ENCODE peak calls at places on chromosomes 1 and 21, in nine cellular contexts. U is heart right ventricle; J is heart left ventricle; K is IMR-90; X is naive thymus-derived CD4-positive, alpha-beta T cell; A is cardiac muscle cell; Y is A549; B is stomach; S is K562. H is an unnamed sample.

GRCh38 chr1:6099787-6100765 is 54.4 kb downstream of the KCNAB2 start:
- DNase-seq in U (no peak), J (no peak), K (no peak), X (no peak), A (no peak), Y (no peak), B (no peak), S (no peak), H (no peak)

GRCh38 chr1:45018599-45019230 is 6.7 kb downstream of the UROD start:
- DNase-seq in U (no peak), J (no peak), K (peak; percentile 53), X (peak; percentile 56), A (peak; percentile 66), Y (peak; percentile 24), B (peak; percentile 82), S (peak; percentile 57), H (peak; percentile 53)

GRCh38 chr1:176559474-176560390 is 96.8 kb downstream of the PAPPA2 start:
- DNase-seq in U (peak; percentile 62), J (peak; percentile 51), K (peak; percentile 53), X (peak; percentile 21), A (peak; percentile 90), Y (peak; percentile 55), B (peak; percentile 40), S (peak; percentile 83), H (peak; percentile 37)

GRCh38 chr1:41277371-41277994 is 35.4 kb upstream of the SCMH1 start:
- DNase-seq in U (no peak), J (no peak), K (no peak), X (no peak), A (no peak), Y (no peak), B (no peak), S (no peak), H (no peak)

GRCh38 chr21:42622284-42622683 is 31.1 kb upstream of the PDE9A start:
- DNase-seq in U (no peak), J (no peak), K (no peak), X (no peak), A (no peak), Y (no peak), B (no peak), S (no peak), H (no peak)

GRCh38 chr21:45852886-45853400 is 128.6 kb upstream of the COL6A1 start:
- DNase-seq in U (no peak), J (no peak), K (no peak), X (no peak), A (no peak), Y (no peak), B (peak; percentile 10), S (no peak), H (no peak)

GRCh38 chr1:172704003-172704402 is 45.1 kb downstream of the FASLG start:
- DNase-seq in U (no peak), J (no peak), K (no peak), X (no peak), A (no peak), Y (no peak), B (no peak), S (no peak), H (no peak)

GRCh38 chr1:159828176-159828575 is 1.5 kb downstream of the SLAMF8 start:
- DNase-seq in U (no peak), J (no peak), K (no peak), X (no peak), A (no peak), Y (no peak), B (no peak), S (no peak), H (no peak)

GRCh38 chr1:3065396-3065795 is 3.6 kb upstream of the PRDM16 start:
- DNase-seq in U (no peak), J (no peak), K (no peak), X (no peak), A (no peak), Y (no peak), B (peak; percentile 23), S (no peak), H (no peak)

GRCh38 chr1:213340593-213340992 is 289.6 kb downstream of the RPS6KC1 start:
- DNase-seq in U (no peak), J (no peak), K (no peak), X (no peak), A (no peak), Y (no peak), B (no peak), S (no peak), H (no peak)

GRCh38 chr1:237042892-237043576 is 1.1 kb downstream of the RYR2 start:
- DNase-seq in U (peak; percentile 37), J (no peak), K (no peak), X (no peak), A (peak; percentile 68), Y (no peak), B (no peak), S (no peak), H (peak; percentile 3)

GRCh38 chr1:70930062-70930461 is 117.6 kb downstream of the PTGER3 start:
- DNase-seq in U (no peak), J (no peak), K (no peak), X (no peak), A (no peak), Y (no peak), B (no peak), S (no peak), H (no peak)

GRCh38 chr1:241513378-241513777 is 6.2 kb downstream of the FH start:
- DNase-seq in U (no peak), J (no peak), K (no peak), X (no peak), A (no peak), Y (no peak), B (no peak), S (no peak), H (no peak)

DNA sequence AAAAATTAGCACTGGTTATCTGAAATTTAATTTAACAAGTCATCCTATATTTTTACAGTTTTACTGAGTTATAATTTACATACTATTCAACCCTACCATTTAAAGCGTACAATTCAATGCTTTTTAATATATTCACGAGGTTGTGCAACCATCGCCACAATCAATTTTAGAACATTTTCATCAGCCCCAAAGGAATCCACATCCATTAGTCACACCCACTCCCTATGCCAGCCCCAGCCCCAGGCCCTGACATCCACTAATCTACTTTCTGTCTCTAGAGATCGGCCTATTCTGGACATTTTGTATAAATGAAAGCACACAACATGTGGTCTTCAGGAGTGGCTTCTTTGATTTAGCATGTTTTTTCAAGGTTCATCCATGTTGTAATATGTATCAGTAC is 134.7 kb downstream of the PSMG1 start:
- DNase-seq in U (no peak), J (no peak), K (peak; percentile 19), X (no peak), A (no peak), Y (no peak), B (no peak), S (no peak), H (peak; percentile 79)
- H3K9me3 ChIP-seq in U (no peaks in the 10 kb centered on the region), J (no peaks in the 10 kb centered on the region), K (no peaks in the 10 kb centered on the region), X (no peaks in the 10 kb centered on the region), A (no peaks in the 10 kb centered on the region), Y (no peaks in the 10 kb centered on the region), B (no peaks in the 10 kb centered on the region), S (no peaks in the 10 kb centered on the region), H (no peaks in the 10 kb centered on the region)

DNA sequence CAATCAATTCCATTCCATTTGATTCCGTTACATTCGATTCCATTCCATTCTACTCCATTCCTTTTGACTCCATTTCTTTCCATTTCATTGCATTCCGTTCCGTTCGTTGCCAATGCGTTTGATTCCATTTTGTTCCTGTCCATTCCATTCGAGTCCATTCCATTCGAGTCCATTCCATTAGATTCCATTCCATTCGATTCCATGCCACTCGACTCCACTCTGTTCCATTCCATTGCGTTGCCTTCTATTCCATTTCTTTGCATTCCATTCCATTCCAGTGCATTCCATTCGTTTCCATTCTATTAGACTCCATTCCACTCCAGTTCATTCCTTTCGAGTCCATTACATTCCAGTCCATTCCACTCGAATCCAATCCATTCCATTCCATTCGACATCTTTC is 2587.5 kb upstream of the TPTE start:
- DNase-seq in U (no peak), J (no peak), K (no peak), X (no peak), A (no peak), Y (no peak), B (no peak), S (no peak), H (no peak)
- H3K9me3 ChIP-seq in U (no peaks in the 10 kb centered on the region), J (peaks cover 22% of the 10 kb centered on the region), K (peaks cover 24% of the 10 kb centered on the region), X (peaks cover 92% of the 10 kb centered on the region), A (peaks cover 65% of the 10 kb centered on the region), Y (peaks cover 17% of the 10 kb centered on the region), B (no peaks in the 10 kb centered on the region), S (no peaks in the 10 kb centered on the region), H (peaks cover 86% of the 10 kb centered on the region)

DNA sequence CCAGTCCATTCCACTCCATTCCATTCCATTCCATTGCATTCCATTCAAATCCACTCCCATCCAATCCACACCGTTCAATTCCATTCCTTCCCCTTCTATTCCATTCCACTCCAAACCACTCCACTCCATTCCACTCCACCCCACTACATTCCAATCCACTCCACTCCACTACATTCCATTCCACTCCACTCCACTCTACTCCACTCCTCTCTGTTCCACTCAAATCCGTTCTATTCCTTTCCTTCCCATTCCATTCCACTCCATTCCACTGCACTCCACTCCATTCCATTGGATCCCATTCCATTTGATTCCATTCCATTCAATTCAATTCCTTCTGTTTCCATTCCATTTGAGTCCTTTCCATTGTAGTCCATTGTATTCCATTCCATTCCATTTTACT is 2568.3 kb upstream of the TPTE start:
- DNase-seq in U (no peak), J (no peak), K (no peak), X (no peak), A (no peak), Y (no peak), B (no peak), S (no peak), H (no peak)
- H3K9me3 ChIP-seq in U (no peaks in the 10 kb centered on the region), J (peaks cover 98% of the 10 kb centered on the region), K (peaks cover 76% of the 10 kb centered on the region), X (peaks cover 99% of the 10 kb centered on the region), A (peaks cover 74% of the 10 kb centered on the region), Y (peaks cover 34% of the 10 kb centered on the region), B (no peaks in the 10 kb centered on the region), S (peaks cover 6% of the 10 kb centered on the region), H (peaks cover 78% of the 10 kb centered on the region)

GRCh38 chr1:13492711-13493110 is 21.1 kb downstream of the LRRC38 start:
- DNase-seq in U (peak; percentile 16), J (no peak), K (no peak), X (no peak), A (no peak), Y (no peak), B (no peak), S (no peak), H (no peak)

GRCh38 chr1:13499422-13499821 is 14.4 kb downstream of the LRRC38 start:
- DNase-seq in U (no peak), J (no peak), K (no peak), X (no peak), A (no peak), Y (no peak), B (no peak), S (no peak), H (no peak)

GRCh38 chr1:13498553-13498952 is 15.2 kb downstream of the LRRC38 start:
- DNase-seq in U (no peak), J (no peak), K (no peak), X (no peak), A (no peak), Y (no peak), B (no peak), S (no peak), H (no peak)

GRCh38 chr1:13494025-13494424 is 19.8 kb downstream of the LRRC38 start:
- DNase-seq in U (no peak), J (no peak), K (no peak), X (no peak), A (no peak), Y (no peak), B (no peak), S (no peak), H (no peak)

DNA sequence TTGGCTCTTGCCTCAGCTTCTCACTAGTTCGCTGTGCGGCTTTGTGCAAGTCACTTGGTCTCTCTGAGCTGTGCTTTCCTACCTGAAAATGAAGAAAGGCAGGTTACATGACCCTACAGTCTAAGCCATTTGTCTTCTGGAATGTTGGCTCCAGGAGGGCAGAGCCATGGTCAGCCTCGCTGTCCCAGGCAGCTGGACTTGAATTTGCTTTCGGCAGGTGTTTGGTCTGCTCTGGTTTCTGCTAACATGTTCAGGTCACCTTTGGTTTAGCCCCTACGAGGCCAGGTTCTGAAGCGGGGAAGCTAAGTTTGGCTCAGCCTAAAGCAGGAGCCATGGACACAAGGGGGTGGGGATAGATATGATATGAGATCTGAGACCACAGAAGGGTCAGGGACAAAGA is 19.1 kb downstream of the LRRC38 start:
- DNase-seq in U (no peak), J (no peak), K (no peak), X (no peak), A (no peak), Y (no peak), B (no peak), S (no peak), H (no peak)
- H3K9me3 ChIP-seq in U (no peaks in the 10 kb centered on the region), J (no peaks in the 10 kb centered on the region), K (peaks cover 29% of the 10 kb centered on the region), X (no peaks in the 10 kb centered on the region), A (no peaks in the 10 kb centered on the region), Y (no peaks in the 10 kb centered on the region), B (no peaks in the 10 kb centered on the region), S (no peaks in the 10 kb centered on the region), H (no peaks in the 10 kb centered on the region)